ENCODE peak calls at places on chromosomes 6 and 20, in nine cellular contexts. One of them, this sample, is unnamed.
A peak's percentile ranks its signal among the peaks of the same experiment; 100 is the strongest.

GRCh38 chr6:127951172-127951995 is 50.5 kb upstream of the THEMIS start:
- DNase-seq in A172: no peak
- DNase-seq in bronchial epithelial cell: no peak
- DNase-seq in stimulated activated CD4-positive, alpha-beta T cell treated with anti-CD3 and anti-CD28 coated beads, TNF-alpha, amount 100 ng/mL, for 24 hours: no peak
- DNase-seq in progenitor cell of endocrine pancreas: no peak
- DNase-seq in testis: no peak
- DNase-seq in retina: no peak
- DNase-seq in NCI-H1092 treated with DMSO at 0.1 percent for 48 hours: no peak
- DNase-seq in NCI-H345: no peak
- DNase-seq in this sample: no peak

GRCh38 chr6:149480502-149481280 is 4.1 kb downstream of the ZC3H12D start:
- DNase-seq in A172: no peak
- DNase-seq in NCI-H345: no peak
- DNase-seq in testis: no peak
- DNase-seq in retina: no peak
- DNase-seq in progenitor cell of endocrine pancreas: no peak
- DNase-seq in bronchial epithelial cell: no peak
- DNase-seq in NCI-H1092 treated with DMSO at 0.1 percent for 48 hours: no peak
- DNase-seq in stimulated activated CD4-positive, alpha-beta T cell treated with anti-CD3 and anti-CD28 coated beads, TNF-alpha, amount 100 ng/mL, for 24 hours: no peak
- DNase-seq in this sample: peak; percentile 8

GRCh38 chr6:169566961-169567360 is 134.9 kb downstream of the WDR27 start:
- DNase-seq in testis: no peak
- DNase-seq in stimulated activated CD4-positive, alpha-beta T cell treated with anti-CD3 and anti-CD28 coated beads, TNF-alpha, amount 100 ng/mL, for 24 hours: no peak
- DNase-seq in NCI-H1092 treated with DMSO at 0.1 percent for 48 hours: no peak
- DNase-seq in progenitor cell of endocrine pancreas: no peak
- DNase-seq in A172: no peak
- DNase-seq in NCI-H345: no peak
- DNase-seq in retina: no peak
- DNase-seq in bronchial epithelial cell: no peak
- DNase-seq in this sample: no peak

GRCh38 chr6:29705389-29706231 is 17.6 kb upstream of the HLA-F start:
- DNase-seq in bronchial epithelial cell: peak; percentile 57
- DNase-seq in progenitor cell of endocrine pancreas: no peak
- DNase-seq in testis: no peak
- DNase-seq in NCI-H345: peak; percentile 40
- DNase-seq in NCI-H1092 treated with DMSO at 0.1 percent for 48 hours: no peak
- DNase-seq in stimulated activated CD4-positive, alpha-beta T cell treated with anti-CD3 and anti-CD28 coated beads, TNF-alpha, amount 100 ng/mL, for 24 hours: no peak
- DNase-seq in A172: peak; percentile 65
- DNase-seq in retina: peak; percentile 51
- DNase-seq in this sample: no peak

GRCh38 chr20:3195607-3196230 is 8.8 kb downstream of the DDRGK1 start:
- DNase-seq in bronchial epithelial cell: no peak
- DNase-seq in retina: no peak
- DNase-seq in A172: no peak
- DNase-seq in stimulated activated CD4-positive, alpha-beta T cell treated with anti-CD3 and anti-CD28 coated beads, TNF-alpha, amount 100 ng/mL, for 24 hours: no peak
- DNase-seq in NCI-H345: no peak
- DNase-seq in testis: no peak
- DNase-seq in progenitor cell of endocrine pancreas: no peak
- DNase-seq in NCI-H1092 treated with DMSO at 0.1 percent for 48 hours: no peak
- DNase-seq in this sample: peak; percentile 58

GRCh38 chr20:61674051-61674450 is 391.6 kb downstream of the TAF4 start:
- DNase-seq in stimulated activated CD4-positive, alpha-beta T cell treated with anti-CD3 and anti-CD28 coated beads, TNF-alpha, amount 100 ng/mL, for 24 hours: no peak
- DNase-seq in testis: no peak
- DNase-seq in bronchial epithelial cell: no peak
- DNase-seq in NCI-H1092 treated with DMSO at 0.1 percent for 48 hours: no peak
- DNase-seq in progenitor cell of endocrine pancreas: no peak
- DNase-seq in A172: no peak
- DNase-seq in NCI-H345: no peak
- DNase-seq in retina: no peak
- DNase-seq in this sample: no peak

GRCh38 chr20:57060407-57061057 is 205.9 kb downstream of the BMP7 start:
- DNase-seq in retina: no peak
- DNase-seq in progenitor cell of endocrine pancreas: no peak
- DNase-seq in testis: no peak
- DNase-seq in stimulated activated CD4-positive, alpha-beta T cell treated with anti-CD3 and anti-CD28 coated beads, TNF-alpha, amount 100 ng/mL, for 24 hours: no peak
- DNase-seq in NCI-H345: no peak
- DNase-seq in A172: peak; percentile 64
- DNase-seq in NCI-H1092 treated with DMSO at 0.1 percent for 48 hours: no peak
- DNase-seq in bronchial epithelial cell: peak; percentile 25
- DNase-seq in this sample: no peak

GRCh38 chr6:158008894-158009891 is 27.5 kb downstream of the SYNJ2 start:
- DNase-seq in progenitor cell of endocrine pancreas: no peak
- DNase-seq in bronchial epithelial cell: no peak
- DNase-seq in A172: peak; percentile 33
- DNase-seq in NCI-H1092 treated with DMSO at 0.1 percent for 48 hours: peak; percentile 74
- DNase-seq in testis: peak; percentile 59
- DNase-seq in retina: no peak
- DNase-seq in stimulated activated CD4-positive, alpha-beta T cell treated with anti-CD3 and anti-CD28 coated beads, TNF-alpha, amount 100 ng/mL, for 24 hours: no peak
- DNase-seq in NCI-H345: peak; percentile 54
- DNase-seq in this sample: peak; percentile 76

GRCh38 chr6:31122803-31123706 is 2.8 kb upstream of the CDSN start:
- DNase-seq in stimulated activated CD4-positive, alpha-beta T cell treated with anti-CD3 and anti-CD28 coated beads, TNF-alpha, amount 100 ng/mL, for 24 hours: no peak
- DNase-seq in retina: no peak
- DNase-seq in progenitor cell of endocrine pancreas: no peak
- DNase-seq in NCI-H345: no peak
- DNase-seq in bronchial epithelial cell: peak; percentile 71
- DNase-seq in NCI-H1092 treated with DMSO at 0.1 percent for 48 hours: no peak
- DNase-seq in testis: peak; percentile 85
- DNase-seq in A172: peak; percentile 93
- DNase-seq in this sample: peak; percentile 98

This sample was measured in osteoblast.